ENCODE peak calls at places on chromosome 3, in six cellular contexts. G, Y, V, P, E and O are unnamed samples.

GRCh38 chr3:115634052-115634451 is 10.7 kb downstream of the GAP43 start:
- DNase-seq in G (no peak), Y (no peak), V (no peak), P (no peak), E (no peak), O (no peak)

GRCh38 chr3:149366031-149366430 is 11.4 kb downstream of the TM4SF1 start:
- DNase-seq in G (no peak), Y (no peak), V (no peak), P (no peak), E (no peak), O (no peak)

GRCh38 chr3:163071684-163072083 is 1575.1 kb downstream of the OTOL1 start:
- DNase-seq in G (no peak), Y (no peak), V (peak), P (no peak), E (peak), O (no peak)

GRCh38 chr3:142976621-142977398 is 13.3 kb upstream of the PAQR9 start:
- DNase-seq in G (no peak), Y (no peak), V (peak), P (no peak), E (peak), O (no peak)

GRCh38 chr3:72086051-72086711 is 301.2 kb upstream of the PROK2 start:
- DNase-seq in G (no peak), Y (no peak), V (peak), P (no peak), E (no peak), O (no peak)

GRCh38 chr3:26624209-26624775 is 1.7 kb downstream of the LRRC3B start:
- DNase-seq in G (no peak), Y (no peak), V (no peak), P (no peak), E (no peak), O (no peak)

GRCh38 chr3:172869356-172869755 is 118.8 kb downstream of the ECT2 start:
- DNase-seq in G (no peak), Y (no peak), V (no peak), P (no peak), E (no peak), O (no peak)

GRCh38 chr3:170689218-170689874 is 103.5 kb upstream of the SLC7A14 start:
- DNase-seq in G (no peak), Y (no peak), V (peak), P (no peak), E (peak), O (no peak)

GRCh38 chr3:76352848-76353130 is 567.4 kb upstream of the ZNF717 start:
- DNase-seq in G (no peak), Y (no peak), V (no peak), P (no peak), E (no peak), O (no peak)

GRCh38 chr3:184176377-184177330 is 2.0 kb downstream of the AP2M1 start:
- DNase-seq in G (no peak), Y (no peak), V (peak), P (no peak), E (peak), O (no peak)

GRCh38 chr3:17942856-17943255 is 200.4 kb upstream of the TBC1D5 start:
- DNase-seq in G (no peak), Y (no peak), V (peak), P (no peak), E (peak), O (no peak)

GRCh38 chr3:168047190-168047795 is 48.4 kb downstream of the GOLIM4 start:
- DNase-seq in G (peak), Y (no peak), V (peak), P (no peak), E (peak), O (no peak)

GRCh38 chr3:113773381-113773780 is 26.5 kb downstream of the ATP6V1A start:
- DNase-seq in G (no peak), Y (no peak), V (peak), P (no peak), E (no peak), O (no peak)

GRCh38 chr3:60384352-60384751 is 866.9 kb downstream of the FHIT start:
- DNase-seq in G (no peak), Y (no peak), V (peak), P (no peak), E (no peak), O (no peak)

GRCh38 chr3:139491027-139491700 is 14.8 kb upstream of the RBP2 start:
- DNase-seq in G (no peak), Y (no peak), V (no peak), P (no peak), E (no peak), O (no peak)

GRCh38 chr3:7306900-7307299 is 446.0 kb downstream of the GRM7 start:
- DNase-seq in G (no peak), Y (no peak), V (no peak), P (no peak), E (no peak), O (no peak)

GRCh38 chr3:195907730-195908438 is 467 bp downstream of the TNK2 start:
- DNase-seq in G (peak), Y (peak), V (peak), P (peak), E (no peak), O (peak)

GRCh38 chr3:17891139-17891850 is 148.9 kb upstream of the TBC1D5 start:
- DNase-seq in G (no peak), Y (no peak), V (peak), P (no peak), E (no peak), O (no peak)

GRCh38 chr3:171384101-171384891 is 75.9 kb downstream of the TNIK start:
- DNase-seq in G (no peak), Y (no peak), V (peak), P (no peak), E (no peak), O (no peak)

GRCh38 chr3:156201411-156202405 is 81.3 kb downstream of the KCNAB1 start:
- DNase-seq in G (no peak), Y (no peak), V (no peak), P (no peak), E (no peak), O (no peak)

GRCh38 chr3:188759516-188760005 is 412.2 kb upstream of the TPRG1 start:
- DNase-seq in G (no peak), Y (no peak), V (no peak), P (no peak), E (no peak), O (no peak)

GRCh38 chr3:19146685-19147650 is 1.3 kb upstream of the KCNH8 start:
- DNase-seq in G (peak), Y (peak), V (peak), P (peak), E (no peak), O (peak)

GRCh38 chr3:59908700-59909099 is 858.9 kb upstream of the CFAP20DC start:
- DNase-seq in G (no peak), Y (no peak), V (no peak), P (no peak), E (no peak), O (no peak)

GRCh38 chr3:48077835-48078234 is 61.6 kb upstream of the MAP4 start:
- DNase-seq in G (no peak), Y (no peak), V (peak), P (no peak), E (no peak), O (no peak)

GRCh38 chr3:153003860-153004259 is 158.2 kb upstream of the RAP2B start:
- DNase-seq in G (no peak), Y (no peak), V (no peak), P (no peak), E (no peak), O (no peak)

GRCh38 chr3:149368850-149369497 is 8.5 kb downstream of the TM4SF1 start:
- DNase-seq in G (no peak), Y (no peak), V (peak), P (no peak), E (no peak), O (no peak)